ENCODE peak calls at places on chromosomes 5 and 9, in nine cellular contexts. One of them, this sample, is unnamed.

GRCh38 chr5:175201393-175201792 is 242.6 kb downstream of the DRD1 start:
- DNase-seq in breast epithelium: no peak
- DNase-seq in fibroblast of mammary gland: no peak
- DNase-seq in CD8-positive, alpha-beta T cell: no peak
- DNase-seq in caudate nucleus: no peak
- DNase-seq in NCI-H748 treated with DMSO at 0.1 percent for 48 hours: no peak
- DNase-seq in RKO: no peak
- DNase-seq in stimulated activated CD4-positive, alpha-beta T cell treated with anti-CD3 and anti-CD28 coated beads, Interleukin-15, amount 100 ng/mL, for 1 hour: no peak
- DNase-seq in fibroblast of the conjunctiva: no peak
- DNase-seq in this sample: no peak

GRCh38 chr9:109101810-109102209 is 17.9 kb downstream of the TMEM245 start:
- DNase-seq in NCI-H748 treated with DMSO at 0.1 percent for 48 hours: no peak
- DNase-seq in RKO: no peak
- DNase-seq in CD8-positive, alpha-beta T cell: no peak
- DNase-seq in stimulated activated CD4-positive, alpha-beta T cell treated with anti-CD3 and anti-CD28 coated beads, Interleukin-15, amount 100 ng/mL, for 1 hour: no peak
- DNase-seq in fibroblast of the conjunctiva: no peak
- DNase-seq in fibroblast of mammary gland: peak
- DNase-seq in caudate nucleus: no peak
- DNase-seq in breast epithelium: no peak
- DNase-seq in this sample: no peak

GRCh38 chr9:18438951-18439350 is 35.0 kb upstream of the ADAMTSL1 start:
- DNase-seq in fibroblast of the conjunctiva: no peak
- DNase-seq in fibroblast of mammary gland: no peak
- DNase-seq in breast epithelium: no peak
- DNase-seq in CD8-positive, alpha-beta T cell: no peak
- DNase-seq in stimulated activated CD4-positive, alpha-beta T cell treated with anti-CD3 and anti-CD28 coated beads, Interleukin-15, amount 100 ng/mL, for 1 hour: no peak
- DNase-seq in RKO: no peak
- DNase-seq in caudate nucleus: no peak
- DNase-seq in NCI-H748 treated with DMSO at 0.1 percent for 48 hours: no peak
- DNase-seq in this sample: no peak

GRCh38 chr9:13412323-13412722 is 132.8 kb upstream of the MPDZ start:
- DNase-seq in NCI-H748 treated with DMSO at 0.1 percent for 48 hours: no peak
- DNase-seq in breast epithelium: no peak
- DNase-seq in stimulated activated CD4-positive, alpha-beta T cell treated with anti-CD3 and anti-CD28 coated beads, Interleukin-15, amount 100 ng/mL, for 1 hour: no peak
- DNase-seq in caudate nucleus: no peak
- DNase-seq in CD8-positive, alpha-beta T cell: no peak
- DNase-seq in RKO: no peak
- DNase-seq in fibroblast of the conjunctiva: no peak
- DNase-seq in fibroblast of mammary gland: peak
- DNase-seq in this sample: no peak

GRCh38 chr9:26263451-26263850 is 585.2 kb upstream of the TUSC1 start:
- DNase-seq in stimulated activated CD4-positive, alpha-beta T cell treated with anti-CD3 and anti-CD28 coated beads, Interleukin-15, amount 100 ng/mL, for 1 hour: no peak
- DNase-seq in NCI-H748 treated with DMSO at 0.1 percent for 48 hours: no peak
- DNase-seq in fibroblast of mammary gland: no peak
- DNase-seq in caudate nucleus: no peak
- DNase-seq in CD8-positive, alpha-beta T cell: no peak
- DNase-seq in RKO: no peak
- DNase-seq in fibroblast of the conjunctiva: no peak
- DNase-seq in breast epithelium: no peak
- DNase-seq in this sample: no peak

GRCh38 chr9:115142090-115142489 is 24.1 kb upstream of the TNC start:
- DNase-seq in fibroblast of the conjunctiva: no peak
- DNase-seq in stimulated activated CD4-positive, alpha-beta T cell treated with anti-CD3 and anti-CD28 coated beads, Interleukin-15, amount 100 ng/mL, for 1 hour: no peak
- DNase-seq in RKO: no peak
- DNase-seq in caudate nucleus: no peak
- DNase-seq in CD8-positive, alpha-beta T cell: no peak
- DNase-seq in breast epithelium: no peak
- DNase-seq in fibroblast of mammary gland: no peak
- DNase-seq in NCI-H748 treated with DMSO at 0.1 percent for 48 hours: no peak
- DNase-seq in this sample: no peak

GRCh38 chr5:41876678-41877077 is 6.5 kb upstream of the OXCT1 start:
- DNase-seq in caudate nucleus: no peak
- DNase-seq in fibroblast of the conjunctiva: no peak
- DNase-seq in stimulated activated CD4-positive, alpha-beta T cell treated with anti-CD3 and anti-CD28 coated beads, Interleukin-15, amount 100 ng/mL, for 1 hour: no peak
- DNase-seq in fibroblast of mammary gland: no peak
- DNase-seq in RKO: no peak
- DNase-seq in CD8-positive, alpha-beta T cell: no peak
- DNase-seq in NCI-H748 treated with DMSO at 0.1 percent for 48 hours: no peak
- DNase-seq in breast epithelium: no peak
- DNase-seq in this sample: no peak

GRCh38 chr5:38666668-38667498 is 110.4 kb upstream of the LIFR start:
- DNase-seq in caudate nucleus: no peak
- DNase-seq in fibroblast of mammary gland: peak
- DNase-seq in NCI-H748 treated with DMSO at 0.1 percent for 48 hours: peak
- DNase-seq in CD8-positive, alpha-beta T cell: no peak
- DNase-seq in fibroblast of the conjunctiva: peak
- DNase-seq in RKO: no peak
- DNase-seq in stimulated activated CD4-positive, alpha-beta T cell treated with anti-CD3 and anti-CD28 coated beads, Interleukin-15, amount 100 ng/mL, for 1 hour: no peak
- DNase-seq in breast epithelium: no peak
- DNase-seq in this sample: peak

GRCh38 chr5:485943-486491 is 38.2 kb downstream of the SLC9A3 start:
- DNase-seq in fibroblast of mammary gland: no peak
- DNase-seq in RKO: no peak
- DNase-seq in fibroblast of the conjunctiva: no peak
- DNase-seq in stimulated activated CD4-positive, alpha-beta T cell treated with anti-CD3 and anti-CD28 coated beads, Interleukin-15, amount 100 ng/mL, for 1 hour: no peak
- DNase-seq in CD8-positive, alpha-beta T cell: no peak
- DNase-seq in breast epithelium: no peak
- DNase-seq in NCI-H748 treated with DMSO at 0.1 percent for 48 hours: no peak
- DNase-seq in caudate nucleus: no peak
- DNase-seq in this sample: no peak

GRCh38 chr5:59361454-59361853 is 532.1 kb downstream of the PDE4D start:
- DNase-seq in stimulated activated CD4-positive, alpha-beta T cell treated with anti-CD3 and anti-CD28 coated beads, Interleukin-15, amount 100 ng/mL, for 1 hour: no peak
- DNase-seq in NCI-H748 treated with DMSO at 0.1 percent for 48 hours: no peak
- DNase-seq in RKO: no peak
- DNase-seq in fibroblast of mammary gland: no peak
- DNase-seq in fibroblast of the conjunctiva: no peak
- DNase-seq in breast epithelium: no peak
- DNase-seq in caudate nucleus: no peak
- DNase-seq in CD8-positive, alpha-beta T cell: no peak
- DNase-seq in this sample: no peak

GRCh38 chr5:6634788-6635430 is 1.7 kb downstream of the SRD5A1 start:
- DNase-seq in NCI-H748 treated with DMSO at 0.1 percent for 48 hours: no peak
- DNase-seq in stimulated activated CD4-positive, alpha-beta T cell treated with anti-CD3 and anti-CD28 coated beads, Interleukin-15, amount 100 ng/mL, for 1 hour: no peak
- DNase-seq in fibroblast of the conjunctiva: no peak
- DNase-seq in fibroblast of mammary gland: no peak
- DNase-seq in RKO: no peak
- DNase-seq in breast epithelium: no peak
- DNase-seq in caudate nucleus: no peak
- DNase-seq in CD8-positive, alpha-beta T cell: no peak
- DNase-seq in this sample: no peak

GRCh38 chr5:145854651-145855258 is 18.1 kb downstream of the GRXCR2 start:
- DNase-seq in fibroblast of mammary gland: peak
- DNase-seq in breast epithelium: no peak
- DNase-seq in NCI-H748 treated with DMSO at 0.1 percent for 48 hours: no peak
- DNase-seq in RKO: peak
- DNase-seq in CD8-positive, alpha-beta T cell: no peak
- DNase-seq in stimulated activated CD4-positive, alpha-beta T cell treated with anti-CD3 and anti-CD28 coated beads, Interleukin-15, amount 100 ng/mL, for 1 hour: no peak
- DNase-seq in fibroblast of the conjunctiva: peak
- DNase-seq in caudate nucleus: no peak
- DNase-seq in this sample: peak

GRCh38 chr9:34185778-34186551 is 7.1 kb downstream of the UBAP1 start:
- DNase-seq in fibroblast of the conjunctiva: peak
- DNase-seq in NCI-H748 treated with DMSO at 0.1 percent for 48 hours: no peak
- DNase-seq in stimulated activated CD4-positive, alpha-beta T cell treated with anti-CD3 and anti-CD28 coated beads, Interleukin-15, amount 100 ng/mL, for 1 hour: no peak
- DNase-seq in caudate nucleus: no peak
- DNase-seq in breast epithelium: peak
- DNase-seq in CD8-positive, alpha-beta T cell: peak
- DNase-seq in fibroblast of mammary gland: peak
- DNase-seq in RKO: peak
- DNase-seq in this sample: peak

GRCh38 chr9:129416831-129417604 is 203.9 kb downstream of the C9orf50 start:
- DNase-seq in RKO: no peak
- DNase-seq in fibroblast of the conjunctiva: no peak
- DNase-seq in NCI-H748 treated with DMSO at 0.1 percent for 48 hours: no peak
- DNase-seq in breast epithelium: no peak
- DNase-seq in caudate nucleus: no peak
- DNase-seq in stimulated activated CD4-positive, alpha-beta T cell treated with anti-CD3 and anti-CD28 coated beads, Interleukin-15, amount 100 ng/mL, for 1 hour: no peak
- DNase-seq in CD8-positive, alpha-beta T cell: no peak
- DNase-seq in fibroblast of mammary gland: no peak
- DNase-seq in this sample: peak

GRCh38 chr9:26786571-26786970 is 106.0 kb downstream of the CAAP1 start:
- DNase-seq in NCI-H748 treated with DMSO at 0.1 percent for 48 hours: no peak
- DNase-seq in CD8-positive, alpha-beta T cell: no peak
- DNase-seq in breast epithelium: no peak
- DNase-seq in fibroblast of mammary gland: no peak
- DNase-seq in caudate nucleus: no peak
- DNase-seq in fibroblast of the conjunctiva: no peak
- DNase-seq in stimulated activated CD4-positive, alpha-beta T cell treated with anti-CD3 and anti-CD28 coated beads, Interleukin-15, amount 100 ng/mL, for 1 hour: no peak
- DNase-seq in RKO: no peak
- DNase-seq in this sample: no peak

GRCh38 chr5:141762316-141762715 is 80.3 kb upstream of the ARAP3 start:
- DNase-seq in stimulated activated CD4-positive, alpha-beta T cell treated with anti-CD3 and anti-CD28 coated beads, Interleukin-15, amount 100 ng/mL, for 1 hour: no peak
- DNase-seq in CD8-positive, alpha-beta T cell: no peak
- DNase-seq in NCI-H748 treated with DMSO at 0.1 percent for 48 hours: no peak
- DNase-seq in RKO: no peak
- DNase-seq in breast epithelium: no peak
- DNase-seq in fibroblast of the conjunctiva: no peak
- DNase-seq in fibroblast of mammary gland: no peak
- DNase-seq in caudate nucleus: no peak
- DNase-seq in this sample: no peak

GRCh38 chr5:146867996-146868708 is 10.4 kb downstream of the PPP2R2B start:
- DNase-seq in fibroblast of mammary gland: no peak
- DNase-seq in fibroblast of the conjunctiva: no peak
- DNase-seq in breast epithelium: no peak
- DNase-seq in CD8-positive, alpha-beta T cell: no peak
- DNase-seq in stimulated activated CD4-positive, alpha-beta T cell treated with anti-CD3 and anti-CD28 coated beads, Interleukin-15, amount 100 ng/mL, for 1 hour: no peak
- DNase-seq in NCI-H748 treated with DMSO at 0.1 percent for 48 hours: no peak
- DNase-seq in caudate nucleus: no peak
- DNase-seq in RKO: no peak
- DNase-seq in this sample: no peak

GRCh38 chr5:160539431-160539830 is 117.8 kb downstream of the PTTG1 start:
- DNase-seq in fibroblast of mammary gland: no peak
- DNase-seq in RKO: peak
- DNase-seq in NCI-H748 treated with DMSO at 0.1 percent for 48 hours: no peak
- DNase-seq in caudate nucleus: no peak
- DNase-seq in stimulated activated CD4-positive, alpha-beta T cell treated with anti-CD3 and anti-CD28 coated beads, Interleukin-15, amount 100 ng/mL, for 1 hour: no peak
- DNase-seq in fibroblast of the conjunctiva: no peak
- DNase-seq in breast epithelium: no peak
- DNase-seq in CD8-positive, alpha-beta T cell: no peak
- DNase-seq in this sample: no peak

GRCh38 chr5:155070781-155071180 is 57.2 kb downstream of the KIF4B start:
- DNase-seq in breast epithelium: no peak
- DNase-seq in fibroblast of the conjunctiva: no peak
- DNase-seq in caudate nucleus: no peak
- DNase-seq in CD8-positive, alpha-beta T cell: no peak
- DNase-seq in NCI-H748 treated with DMSO at 0.1 percent for 48 hours: no peak
- DNase-seq in stimulated activated CD4-positive, alpha-beta T cell treated with anti-CD3 and anti-CD28 coated beads, Interleukin-15, amount 100 ng/mL, for 1 hour: no peak
- DNase-seq in RKO: no peak
- DNase-seq in fibroblast of mammary gland: no peak
- DNase-seq in this sample: no peak

GRCh38 chr5:41960481-41960880 is 35.4 kb downstream of the FBXO4 start:
- DNase-seq in fibroblast of the conjunctiva: no peak
- DNase-seq in RKO: no peak
- DNase-seq in NCI-H748 treated with DMSO at 0.1 percent for 48 hours: no peak
- DNase-seq in breast epithelium: no peak
- DNase-seq in stimulated activated CD4-positive, alpha-beta T cell treated with anti-CD3 and anti-CD28 coated beads, Interleukin-15, amount 100 ng/mL, for 1 hour: no peak
- DNase-seq in caudate nucleus: no peak
- DNase-seq in fibroblast of mammary gland: no peak
- DNase-seq in CD8-positive, alpha-beta T cell: no peak
- DNase-seq in this sample: no peak

GRCh38 chr5:111697215-111697614 is 59.8 kb downstream of the NREP start:
- DNase-seq in breast epithelium: no peak
- DNase-seq in RKO: no peak
- DNase-seq in fibroblast of the conjunctiva: no peak
- DNase-seq in NCI-H748 treated with DMSO at 0.1 percent for 48 hours: peak
- DNase-seq in stimulated activated CD4-positive, alpha-beta T cell treated with anti-CD3 and anti-CD28 coated beads, Interleukin-15, amount 100 ng/mL, for 1 hour: no peak
- DNase-seq in fibroblast of mammary gland: peak
- DNase-seq in caudate nucleus: no peak
- DNase-seq in CD8-positive, alpha-beta T cell: no peak
- DNase-seq in this sample: no peak

GRCh38 chr9:113675475-113675941 is 200.6 kb upstream of the ZNF618 start:
- DNase-seq in NCI-H748 treated with DMSO at 0.1 percent for 48 hours: no peak
- DNase-seq in caudate nucleus: no peak
- DNase-seq in RKO: peak
- DNase-seq in CD8-positive, alpha-beta T cell: no peak
- DNase-seq in fibroblast of the conjunctiva: peak
- DNase-seq in stimulated activated CD4-positive, alpha-beta T cell treated with anti-CD3 and anti-CD28 coated beads, Interleukin-15, amount 100 ng/mL, for 1 hour: no peak
- DNase-seq in breast epithelium: peak
- DNase-seq in fibroblast of mammary gland: peak
- DNase-seq in this sample: no peak

GRCh38 chr9:112754578-112754977 is 4.0 kb downstream of the SNX30 start:
- DNase-seq in breast epithelium: no peak
- DNase-seq in fibroblast of the conjunctiva: no peak
- DNase-seq in CD8-positive, alpha-beta T cell: peak
- DNase-seq in NCI-H748 treated with DMSO at 0.1 percent for 48 hours: no peak
- DNase-seq in RKO: no peak
- DNase-seq in caudate nucleus: no peak
- DNase-seq in fibroblast of mammary gland: peak
- DNase-seq in stimulated activated CD4-positive, alpha-beta T cell treated with anti-CD3 and anti-CD28 coated beads, Interleukin-15, amount 100 ng/mL, for 1 hour: no peak
- DNase-seq in this sample: peak

GRCh38 chr5:10099548-10099947 is 150.1 kb downstream of the ATPSCKMT start:
- DNase-seq in CD8-positive, alpha-beta T cell: no peak
- DNase-seq in fibroblast of mammary gland: no peak
- DNase-seq in RKO: no peak
- DNase-seq in stimulated activated CD4-positive, alpha-beta T cell treated with anti-CD3 and anti-CD28 coated beads, Interleukin-15, amount 100 ng/mL, for 1 hour: no peak
- DNase-seq in fibroblast of the conjunctiva: no peak
- DNase-seq in caudate nucleus: no peak
- DNase-seq in NCI-H748 treated with DMSO at 0.1 percent for 48 hours: no peak
- DNase-seq in breast epithelium: no peak
- DNase-seq in this sample: no peak

GRCh38 chr9:16267336-16268036 is 603.0 kb downstream of the BNC2 start:
- DNase-seq in NCI-H748 treated with DMSO at 0.1 percent for 48 hours: peak
- DNase-seq in caudate nucleus: no peak
- DNase-seq in fibroblast of the conjunctiva: peak
- DNase-seq in stimulated activated CD4-positive, alpha-beta T cell treated with anti-CD3 and anti-CD28 coated beads, Interleukin-15, amount 100 ng/mL, for 1 hour: no peak
- DNase-seq in fibroblast of mammary gland: peak
- DNase-seq in RKO: no peak
- DNase-seq in breast epithelium: no peak
- DNase-seq in CD8-positive, alpha-beta T cell: no peak
- DNase-seq in this sample: no peak

GRCh38 chr5:150078802-150079654 is 7.3 kb downstream of the CSF1R start:
- DNase-seq in fibroblast of the conjunctiva: no peak
- DNase-seq in RKO: no peak
- DNase-seq in CD8-positive, alpha-beta T cell: peak
- DNase-seq in NCI-H748 treated with DMSO at 0.1 percent for 48 hours: no peak
- DNase-seq in breast epithelium: peak
- DNase-seq in caudate nucleus: no peak
- DNase-seq in stimulated activated CD4-positive, alpha-beta T cell treated with anti-CD3 and anti-CD28 coated beads, Interleukin-15, amount 100 ng/mL, for 1 hour: no peak
- DNase-seq in fibroblast of mammary gland: no peak
- DNase-seq in this sample: no peak

GRCh38 chr9:74961496-74961895 is 8.8 kb upstream of the C9orf40 start:
- DNase-seq in caudate nucleus: no peak
- DNase-seq in fibroblast of mammary gland: no peak
- DNase-seq in NCI-H748 treated with DMSO at 0.1 percent for 48 hours: no peak
- DNase-seq in fibroblast of the conjunctiva: no peak
- DNase-seq in RKO: no peak
- DNase-seq in CD8-positive, alpha-beta T cell: no peak
- DNase-seq in stimulated activated CD4-positive, alpha-beta T cell treated with anti-CD3 and anti-CD28 coated beads, Interleukin-15, amount 100 ng/mL, for 1 hour: no peak
- DNase-seq in breast epithelium: no peak
- DNase-seq in this sample: no peak

GRCh38 chr5:132491368-132492364 is 1.1 kb upstream of the IRF1 start:
- DNase-seq in fibroblast of mammary gland: no peak
- DNase-seq in NCI-H748 treated with DMSO at 0.1 percent for 48 hours: no peak
- DNase-seq in stimulated activated CD4-positive, alpha-beta T cell treated with anti-CD3 and anti-CD28 coated beads, Interleukin-15, amount 100 ng/mL, for 1 hour: no peak
- DNase-seq in RKO: no peak
- DNase-seq in caudate nucleus: no peak
- DNase-seq in fibroblast of the conjunctiva: no peak
- DNase-seq in breast epithelium: peak
- DNase-seq in CD8-positive, alpha-beta T cell: peak
- DNase-seq in this sample: no peak

GRCh38 chr5:84287964-84288363 is 96.7 kb downstream of the EDIL3 start:
- DNase-seq in RKO: peak
- DNase-seq in CD8-positive, alpha-beta T cell: no peak
- DNase-seq in fibroblast of mammary gland: peak
- DNase-seq in breast epithelium: no peak
- DNase-seq in stimulated activated CD4-positive, alpha-beta T cell treated with anti-CD3 and anti-CD28 coated beads, Interleukin-15, amount 100 ng/mL, for 1 hour: no peak
- DNase-seq in caudate nucleus: no peak
- DNase-seq in NCI-H748 treated with DMSO at 0.1 percent for 48 hours: no peak
- DNase-seq in fibroblast of the conjunctiva: peak
- DNase-seq in this sample: peak